ENCODE peak calls at places on chromosomes 2 and 18, in five cellular contexts. I is endodermal cell, M is heart right ventricle, Q is suprapubic skin, T is psoas muscle. W is an unnamed sample.

GRCh38 chr18:31489311-31489710 is 8.7 kb upstream of the DSG2 start:
- DNase-seq in I (no peak), M (no peak), Q (no peak), T (no peak), W (no peak)

GRCh38 chr18:13313006-13313661 is 94.6 kb downstream of the LDLRAD4 start:
- DNase-seq in I (no peak), M (no peak), Q (no peak), T (no peak), W (no peak)

GRCh38 chr18:34330308-34330707 is 105.6 kb upstream of the NOL4 start:
- DNase-seq in I (no peak), M (no peak), Q (no peak), T (no peak), W (no peak)

GRCh38 chr2:233519787-233520611 is 46.6 kb downstream of the USP40 start:
- DNase-seq in I (no peak), M (no peak), Q (no peak), T (no peak), W (no peak)

GRCh38 chr18:76821875-76822509 is 365 bp upstream of the ZNF236 start:
- DNase-seq in I (peak), M (peak), Q (peak), T (peak), W (no peak)

GRCh38 chr2:205865794-205866490 is 183.6 kb downstream of the NRP2 start:
- DNase-seq in I (no peak), M (no peak), Q (no peak), T (no peak), W (no peak)

GRCh38 chr2:73640537-73640936 is 1.7 kb downstream of the NAT8 start:
- DNase-seq in I (no peak), M (no peak), Q (no peak), T (no peak), W (no peak)

GRCh38 chr2:203582468-203582867 is 47.4 kb upstream of the RAPH1 start:
- DNase-seq in I (no peak), M (no peak), Q (no peak), T (no peak), W (no peak)

GRCh38 chr18:23812566-23813440 is 123.5 kb downstream of the LAMA3 start:
- DNase-seq in I (no peak), M (no peak), Q (no peak), T (no peak), W (no peak)

GRCh38 chr2:223010641-223011040 is 41.3 kb upstream of the KCNE4 start:
- DNase-seq in I (no peak), M (no peak), Q (no peak), T (no peak), W (no peak)

GRCh38 chr2:54271843-54272600 is 16.0 kb upstream of the TSPYL6 start:
- DNase-seq in I (no peak), M (no peak), Q (no peak), T (no peak), W (no peak)

GRCh38 chr2:199485732-199486335 is 28.1 kb upstream of the SATB2 start:
- DNase-seq in I (peak), M (peak), Q (no peak), T (peak), W (no peak)
- TF ChIP-seq CTCF in I (peak), M (peak), Q (peak), T (peak), W (peak)

GRCh38 chr2:186784930-186785329 is 64.0 kb downstream of the ZSWIM2 start:
- DNase-seq in I (no peak), M (no peak), Q (no peak), T (no peak), W (no peak)

GRCh38 chr2:186783254-186783653 is 65.7 kb downstream of the ZSWIM2 start:
- DNase-seq in I (no peak), M (no peak), Q (no peak), T (no peak), W (no peak)

GRCh38 chr2:186780701-186781316 is 68.2 kb downstream of the ZSWIM2 start:
- DNase-seq in I (peak), M (no peak), Q (no peak), T (no peak), W (no peak)
- TF ChIP-seq CTCF in I (peak), M (no peak), Q (no peak), T (no peak), W (peak)

GRCh38 chr2:19769513-19769912 is 132.3 kb downstream of the TTC32 start:
- DNase-seq in I (no peak), M (no peak), Q (no peak), T (no peak), W (no peak)
- TF ChIP-seq CTCF in I (peak), M (peak), Q (no peak), T (peak), W (peak)

GRCh38 chr2:99654419-99654818 is 164.6 kb upstream of the REV1 start:
- DNase-seq in I (no peak), M (no peak), Q (no peak), T (no peak), W (no peak)

GRCh38 chr2:99656938-99657337 is 167.1 kb upstream of the REV1 start:
- DNase-seq in I (no peak), M (no peak), Q (no peak), T (no peak), W (no peak)

GRCh38 chr2:99652862-99653261 is 163.0 kb upstream of the REV1 start:
- DNase-seq in I (no peak), M (no peak), Q (no peak), T (no peak), W (no peak)

GRCh38 chr2:99651930-99652670 is 162.3 kb upstream of the REV1 start:
- DNase-seq in I (peak), M (no peak), Q (no peak), T (no peak), W (no peak)

GRCh38 chr2:99653433-99653832 is 163.6 kb upstream of the REV1 start:
- DNase-seq in I (no peak), M (no peak), Q (no peak), T (no peak), W (no peak)
- TF ChIP-seq CTCF in I (peak), M (no peak), Q (no peak), T (no peak), W (no peak)

GRCh38 chr2:144097440-144098225 is 422.3 kb downstream of the ZEB2 start:
- DNase-seq in I (no peak), M (no peak), Q (no peak), T (no peak), W (no peak)
- TF ChIP-seq CTCF in I (no peak), M (no peak), Q (no peak), T (no peak), W (no peak)

DNA sequence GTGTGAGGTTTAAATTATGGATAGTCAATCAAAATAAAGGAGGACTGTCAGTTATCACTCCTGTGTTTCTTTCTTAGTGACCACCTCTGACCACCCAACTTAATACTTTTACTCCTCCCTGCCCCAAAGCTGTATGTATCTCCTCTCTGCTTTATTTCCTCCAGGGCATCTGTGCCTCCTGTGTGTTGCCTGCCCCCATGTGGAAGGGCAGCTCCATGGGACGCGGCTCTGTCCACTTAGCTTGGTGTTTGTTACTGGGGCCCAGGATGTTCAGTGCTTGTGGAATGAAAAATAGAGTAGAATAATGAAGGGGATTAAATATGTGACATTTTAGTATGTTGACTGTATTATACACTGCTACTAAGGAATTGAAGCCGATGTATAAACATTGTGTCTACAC is 9.8 kb downstream of the ACP1 start:
- DNase-seq in I (no peak), M (no peak), Q (no peak), T (no peak), W (no peak)
- TF ChIP-seq CTCF in I (peak), M (no peak), Q (no peak), T (no peak), W (peak)

GRCh38 chr2:173963323-173963816 is 1.8 kb downstream of the SP3 start:
- DNase-seq in I (no peak), M (no peak), Q (peak), T (no peak), W (no peak)
- TF ChIP-seq CTCF in I (peak), M (peak), Q (peak), T (peak), W (peak)